ENCODE peak calls at places on chromosomes 6 and 20, in four cellular contexts. One of them, this sample, is unnamed.
A peak's percentile ranks its signal among the peaks of the same experiment; 100 is the strongest.

GRCh38 chr6:159128978-159129377 is 40.2 kb upstream of the FNDC1 start:
- DNase-seq in pancreas: no peak
- DNase-seq in naive B cell: no peak
- DNase-seq in stimulated activated CD8-positive, alpha-beta memory T cell treated with anti-CD3 and anti-CD28 coated beads, Interleukin-2, amount 100 ng/mL, for 1 hour: no peak
- DNase-seq in this sample: no peak

GRCh38 chr6:129440691-129441090 is 269.3 kb downstream of the ARHGAP18 start:
- DNase-seq in stimulated activated CD8-positive, alpha-beta memory T cell treated with anti-CD3 and anti-CD28 coated beads, Interleukin-2, amount 100 ng/mL, for 1 hour: no peak
- DNase-seq in naive B cell: no peak
- DNase-seq in pancreas: no peak
- DNase-seq in this sample: no peak

GRCh38 chr6:21922086-21922485 is 328.5 kb downstream of the SOX4 start:
- DNase-seq in pancreas: no peak
- DNase-seq in naive B cell: no peak
- DNase-seq in stimulated activated CD8-positive, alpha-beta memory T cell treated with anti-CD3 and anti-CD28 coated beads, Interleukin-2, amount 100 ng/mL, for 1 hour: no peak
- DNase-seq in this sample: no peak

GRCh38 chr20:58075980-58076749 is 152.3 kb downstream of the ANKRD60 start:
- DNase-seq in naive B cell: no peak
- DNase-seq in stimulated activated CD8-positive, alpha-beta memory T cell treated with anti-CD3 and anti-CD28 coated beads, Interleukin-2, amount 100 ng/mL, for 1 hour: no peak
- DNase-seq in pancreas: peak; percentile 5
- DNase-seq in this sample: no peak

GRCh38 chr6:140009286-140009685 is 634.8 kb upstream of the CITED2 start:
- DNase-seq in stimulated activated CD8-positive, alpha-beta memory T cell treated with anti-CD3 and anti-CD28 coated beads, Interleukin-2, amount 100 ng/mL, for 1 hour: no peak
- DNase-seq in pancreas: no peak
- DNase-seq in naive B cell: no peak
- DNase-seq in this sample: no peak

GRCh38 chr6:111591370-111591900 is 14.2 kb downstream of the TRAF3IP2 start:
- DNase-seq in pancreas: peak; percentile 74
- DNase-seq in stimulated activated CD8-positive, alpha-beta memory T cell treated with anti-CD3 and anti-CD28 coated beads, Interleukin-2, amount 100 ng/mL, for 1 hour: no peak
- DNase-seq in naive B cell: no peak
- DNase-seq in this sample: no peak

GRCh38 chr6:29647927-29648642 is 8.8 kb upstream of the MOG start:
- DNase-seq in pancreas: peak; percentile 13
- DNase-seq in stimulated activated CD8-positive, alpha-beta memory T cell treated with anti-CD3 and anti-CD28 coated beads, Interleukin-2, amount 100 ng/mL, for 1 hour: no peak
- DNase-seq in naive B cell: no peak
- DNase-seq in this sample: no peak

GRCh38 chr6:13159295-13159694 is 169.0 kb downstream of the TBC1D7 start:
- DNase-seq in stimulated activated CD8-positive, alpha-beta memory T cell treated with anti-CD3 and anti-CD28 coated beads, Interleukin-2, amount 100 ng/mL, for 1 hour: no peak
- DNase-seq in pancreas: no peak
- DNase-seq in naive B cell: no peak
- DNase-seq in this sample: no peak

GRCh38 chr20:16732506-16733152 is 2.8 kb downstream of the SNRPB2 start:
- DNase-seq in naive B cell: no peak
- DNase-seq in stimulated activated CD8-positive, alpha-beta memory T cell treated with anti-CD3 and anti-CD28 coated beads, Interleukin-2, amount 100 ng/mL, for 1 hour: no peak
- DNase-seq in pancreas: no peak
- DNase-seq in this sample: no peak

GRCh38 chr20:50350510-50351249 is 159.5 kb upstream of the PTPN1 start:
- DNase-seq in stimulated activated CD8-positive, alpha-beta memory T cell treated with anti-CD3 and anti-CD28 coated beads, Interleukin-2, amount 100 ng/mL, for 1 hour: no peak
- DNase-seq in pancreas: no peak
- DNase-seq in naive B cell: no peak
- DNase-seq in this sample: no peak

GRCh38 chr6:100065348-100065747 is 71.3 kb upstream of the MCHR2 start:
- DNase-seq in naive B cell: no peak
- DNase-seq in stimulated activated CD8-positive, alpha-beta memory T cell treated with anti-CD3 and anti-CD28 coated beads, Interleukin-2, amount 100 ng/mL, for 1 hour: no peak
- DNase-seq in pancreas: no peak
- DNase-seq in this sample: no peak

GRCh38 chr6:121533321-121533841 is 97.9 kb downstream of the GJA1 start:
- DNase-seq in stimulated activated CD8-positive, alpha-beta memory T cell treated with anti-CD3 and anti-CD28 coated beads, Interleukin-2, amount 100 ng/mL, for 1 hour: no peak
- DNase-seq in naive B cell: no peak
- DNase-seq in pancreas: no peak
- DNase-seq in this sample: no peak

GRCh38 chr20:39097889-39098288 is 135.7 kb downstream of the DHX35 start:
- DNase-seq in pancreas: no peak
- DNase-seq in stimulated activated CD8-positive, alpha-beta memory T cell treated with anti-CD3 and anti-CD28 coated beads, Interleukin-2, amount 100 ng/mL, for 1 hour: no peak
- DNase-seq in naive B cell: no peak
- DNase-seq in this sample: no peak

GRCh38 chr6:448296-449056 is 56.9 kb downstream of the IRF4 start:
- DNase-seq in stimulated activated CD8-positive, alpha-beta memory T cell treated with anti-CD3 and anti-CD28 coated beads, Interleukin-2, amount 100 ng/mL, for 1 hour: no peak
- DNase-seq in naive B cell: no peak
- DNase-seq in pancreas: no peak
- DNase-seq in this sample: no peak

GRCh38 chr20:62310757-62311121 is 7.9 kb downstream of the ADRM1 start:
- DNase-seq in pancreas: no peak
- DNase-seq in naive B cell: no peak
- DNase-seq in stimulated activated CD8-positive, alpha-beta memory T cell treated with anti-CD3 and anti-CD28 coated beads, Interleukin-2, amount 100 ng/mL, for 1 hour: no peak
- DNase-seq in this sample: no peak

GRCh38 chr6:54267798-54268197 is 40.4 kb upstream of the TINAG start:
- DNase-seq in stimulated activated CD8-positive, alpha-beta memory T cell treated with anti-CD3 and anti-CD28 coated beads, Interleukin-2, amount 100 ng/mL, for 1 hour: no peak
- DNase-seq in naive B cell: no peak
- DNase-seq in pancreas: peak; percentile 13
- DNase-seq in this sample: no peak

GRCh38 chr6:52876056-52876787 is 33.3 kb downstream of the GSTA3 start:
- DNase-seq in stimulated activated CD8-positive, alpha-beta memory T cell treated with anti-CD3 and anti-CD28 coated beads, Interleukin-2, amount 100 ng/mL, for 1 hour: no peak
- DNase-seq in pancreas: no peak
- DNase-seq in naive B cell: no peak
- DNase-seq in this sample: no peak

GRCh38 chr6:150492507-150492906 is 107.2 kb upstream of the PLEKHG1 start:
- DNase-seq in pancreas: no peak
- DNase-seq in naive B cell: no peak
- DNase-seq in stimulated activated CD8-positive, alpha-beta memory T cell treated with anti-CD3 and anti-CD28 coated beads, Interleukin-2, amount 100 ng/mL, for 1 hour: no peak
- DNase-seq in this sample: no peak

GRCh38 chr20:50317644-50318043 is 127.0 kb downstream of the CEBPB start:
- DNase-seq in stimulated activated CD8-positive, alpha-beta memory T cell treated with anti-CD3 and anti-CD28 coated beads, Interleukin-2, amount 100 ng/mL, for 1 hour: no peak
- DNase-seq in naive B cell: no peak
- DNase-seq in pancreas: no peak
- DNase-seq in this sample: no peak

GRCh38 chr6:37585937-37586336 is 86.2 kb upstream of the CCDC167 start:
- DNase-seq in pancreas: no peak
- DNase-seq in stimulated activated CD8-positive, alpha-beta memory T cell treated with anti-CD3 and anti-CD28 coated beads, Interleukin-2, amount 100 ng/mL, for 1 hour: no peak
- DNase-seq in naive B cell: no peak
- DNase-seq in this sample: no peak

GRCh38 chr6:139376054-139376355 is 1.6 kb upstream of the CITED2 start:
- DNase-seq in naive B cell: no peak
- DNase-seq in pancreas: no peak
- DNase-seq in stimulated activated CD8-positive, alpha-beta memory T cell treated with anti-CD3 and anti-CD28 coated beads, Interleukin-2, amount 100 ng/mL, for 1 hour: no peak
- DNase-seq in this sample: no peak

GRCh38 chr6:26445934-26446667 is 5.8 kb downstream of the BTN3A3 start:
- DNase-seq in stimulated activated CD8-positive, alpha-beta memory T cell treated with anti-CD3 and anti-CD28 coated beads, Interleukin-2, amount 100 ng/mL, for 1 hour: no peak
- DNase-seq in pancreas: no peak
- DNase-seq in naive B cell: no peak
- DNase-seq in this sample: peak; percentile 50

GRCh38 chr6:112938656-112939055 is 591.5 kb downstream of the RFPL4B start:
- DNase-seq in stimulated activated CD8-positive, alpha-beta memory T cell treated with anti-CD3 and anti-CD28 coated beads, Interleukin-2, amount 100 ng/mL, for 1 hour: no peak
- DNase-seq in naive B cell: no peak
- DNase-seq in pancreas: no peak
- DNase-seq in this sample: no peak

GRCh38 chr6:109055771-109056235 is 38.8 kb downstream of the SESN1 start:
- DNase-seq in stimulated activated CD8-positive, alpha-beta memory T cell treated with anti-CD3 and anti-CD28 coated beads, Interleukin-2, amount 100 ng/mL, for 1 hour: no peak
- DNase-seq in naive B cell: no peak
- DNase-seq in pancreas: no peak
- DNase-seq in this sample: no peak

GRCh38 chr6:41577865-41578713 is 31.9 kb downstream of the FOXP4 start:
- DNase-seq in naive B cell: no peak
- DNase-seq in stimulated activated CD8-positive, alpha-beta memory T cell treated with anti-CD3 and anti-CD28 coated beads, Interleukin-2, amount 100 ng/mL, for 1 hour: no peak
- DNase-seq in pancreas: peak; percentile 60
- DNase-seq in this sample: no peak

GRCh38 chr6:13425270-13425905 is 62.0 kb downstream of the GFOD1 start:
- DNase-seq in pancreas: no peak
- DNase-seq in stimulated activated CD8-positive, alpha-beta memory T cell treated with anti-CD3 and anti-CD28 coated beads, Interleukin-2, amount 100 ng/mL, for 1 hour: no peak
- DNase-seq in naive B cell: no peak
- DNase-seq in this sample: no peak

GRCh38 chr20:58847483-58847882 is 3.2 kb downstream of the GNAS-AS1 start:
- DNase-seq in stimulated activated CD8-positive, alpha-beta memory T cell treated with anti-CD3 and anti-CD28 coated beads, Interleukin-2, amount 100 ng/mL, for 1 hour: no peak
- DNase-seq in naive B cell: no peak
- DNase-seq in pancreas: no peak
- DNase-seq in this sample: no peak

GRCh38 chr6:7532232-7532631 is 9.2 kb upstream of the DSP start:
- DNase-seq in stimulated activated CD8-positive, alpha-beta memory T cell treated with anti-CD3 and anti-CD28 coated beads, Interleukin-2, amount 100 ng/mL, for 1 hour: no peak
- DNase-seq in naive B cell: no peak
- DNase-seq in pancreas: peak; percentile 52
- DNase-seq in this sample: no peak

GRCh38 chr6:3751019-3751729 is at the start of gene PXDC1:
- DNase-seq in naive B cell: peak; percentile 36
- DNase-seq in stimulated activated CD8-positive, alpha-beta memory T cell treated with anti-CD3 and anti-CD28 coated beads, Interleukin-2, amount 100 ng/mL, for 1 hour: no peak
- DNase-seq in pancreas: peak; percentile 33
- DNase-seq in this sample: no peak

GRCh38 chr6:145532361-145532760 is 203.0 kb downstream of the EPM2A start:
- DNase-seq in naive B cell: no peak
- DNase-seq in stimulated activated CD8-positive, alpha-beta memory T cell treated with anti-CD3 and anti-CD28 coated beads, Interleukin-2, amount 100 ng/mL, for 1 hour: no peak
- DNase-seq in pancreas: no peak
- DNase-seq in this sample: no peak